ENCODE peak calls at places on chromosomes 11 and 22, in four cellular contexts. I, B, W and U are unnamed samples.

GRCh38 chr11:18011633-18012313 is 1.1 kb downstream of the SERGEF start:
- DNase-seq in W (no peak), B (no peak), I (no peak), U (no peak)

GRCh38 chr11:59285716-59286260 is 72.9 kb upstream of the OR5AN1 start:
- DNase-seq in I (no peak), B (no peak), W (no peak), U (no peak)

GRCh38 chr11:113363406-113363805 is 24.2 kb upstream of the ANKK1 start:
- DNase-seq in W (no peak), I (no peak), B (no peak), U (no peak)

GRCh38 chr22:37782340-37783168 is 25.2 kb upstream of the GCAT start:
- DNase-seq in W (no peak), I (no peak), B (no peak), U (no peak)

GRCh38 chr22:23282986-23283385 is 102.7 kb downstream of the BCR start:
- DNase-seq in W (no peak), I (no peak), B (no peak), U (no peak)

GRCh38 chr11:64246874-64247728 is at the start of gene PPP1R14B:
- DNase-seq in I (peak; percentile 93), B (peak; percentile 67), W (peak; percentile 87), U (peak; percentile 91)

GRCh38 chr11:763549-764321 is 13.6 kb downstream of the GATD1 start:
- DNase-seq in W (no peak), B (no peak), I (no peak), U (no peak)

GRCh38 chr11:28144808-28145207 is 36.6 kb downstream of the METTL15 start:
- DNase-seq in B (no peak), I (no peak), W (no peak), U (no peak)

GRCh38 chr11:77082838-77083552 is 16.2 kb downstream of the CAPN5 start:
- DNase-seq in I (peak; percentile 76), B (peak; percentile 41), W (peak; percentile 58), U (peak; percentile 82)

GRCh38 chr22:29717789-29718188 is 2.0 kb upstream of the CABP7 start:
- DNase-seq in I (no peak), B (no peak), W (no peak), U (no peak)

GRCh38 chr11:7638710-7639642 is 34.3 kb downstream of the CYB5R2 start:
- DNase-seq in I (no peak), B (no peak), W (no peak), U (no peak)

GRCh38 chr22:36977401-36977861 is 41.8 kb downstream of the TST start:
- DNase-seq in B (peak; percentile 79), W (peak; percentile 86), I (peak; percentile 93), U (peak; percentile 88)

GRCh38 chr11:95088946-95089619 is 563 bp upstream of the ENDOD1 start:
- DNase-seq in B (no peak), W (no peak), I (peak; percentile 64), U (no peak)

GRCh38 chr11:57873196-57873911 is 111.8 kb downstream of the CTNND1 start:
- DNase-seq in W (no peak), B (no peak), I (no peak), U (no peak)

GRCh38 chr11:101880208-101880607 is 34.6 kb upstream of the CEP126 start:
- DNase-seq in W (no peak), B (no peak), I (no peak), U (no peak)

GRCh38 chr11:65814131-65814959 is 19.4 kb upstream of the SNX32 start:
- DNase-seq in W (no peak), I (no peak), B (no peak), U (no peak)

GRCh38 chr11:27218498-27219038 is 144.4 kb downstream of the CCDC34 start:
- DNase-seq in I (no peak), W (no peak), B (no peak), U (no peak)